ENCODE peak calls at places on chromosomes 16 and 17, in four cellular contexts. N, Q, V and P are unnamed samples.

GRCh38 chr17:82909322-82909904 is 69.6 kb upstream of the ZNF750 start:
- DNase-seq in N (no peak), Q (no peak), V (no peak), P (no peak)

GRCh38 chr16:75372236-75372856 is 61.0 kb downstream of the CFDP1 start:
- DNase-seq in N (no peak), Q (no peak), V (peak), P (no peak)

GRCh38 chr17:28335959-28336871 is 654 bp downstream of the TNFAIP1 start:
- DNase-seq in N (peak), Q (no peak), V (peak), P (peak)

GRCh38 chr17:17822189-17822978 is 14.4 kb downstream of the SREBF1 start:
- DNase-seq in N (no peak), Q (no peak), V (peak), P (no peak)

GRCh38 chr16:77816293-77816692 is 27.9 kb downstream of the VAT1L start:
- DNase-seq in N (no peak), Q (no peak), V (peak), P (no peak)

GRCh38 chr16:89193576-89194293 is 6.6 kb downstream of the SLC22A31 start:
- DNase-seq in N (no peak), Q (no peak), V (no peak), P (no peak)

GRCh38 chr16:79776243-79776884 is 175.8 kb upstream of the MAF start:
- DNase-seq in N (no peak), Q (no peak), V (peak), P (no peak)

GRCh38 chr16:11315499-11315898 is 29.8 kb upstream of the RMI2 start:
- DNase-seq in N (peak), Q (no peak), V (peak), P (no peak)

GRCh38 chr17:6677158-6677831 is 25.7 kb downstream of the C17orf100 start:
- DNase-seq in N (no peak), Q (no peak), V (peak), P (no peak)

GRCh38 chr17:36004604-36005003 is 3.3 kb upstream of the CCL15 start:
- DNase-seq in N (no peak), Q (no peak), V (no peak), P (no peak)

GRCh38 chr17:40915721-40916256 is 21.7 kb downstream of the KRT23 start:
- DNase-seq in N (peak), Q (peak), V (peak), P (no peak)

GRCh38 chr17:42288078-42288984 is at the start of gene STAT5A:
- DNase-seq in N (no peak), Q (no peak), V (peak), P (no peak)

GRCh38 chr16:35735403-35736251 is 2276.2 kb downstream of the TP53TG3F start:
- DNase-seq in N (no peak), Q (no peak), V (no peak), P (no peak)

GRCh38 chr16:9159839-9160550 is 68.6 kb downstream of the HAPSTR1 start:
- DNase-seq in N (peak), Q (peak), V (peak), P (peak)

GRCh38 chr17:70562137-70562536 is 392.8 kb downstream of the KCNJ2 start:
- DNase-seq in N (no peak), Q (no peak), V (no peak), P (no peak)

GRCh38 chr17:21191698-21192097 is 22.3 kb downstream of the TMEM11 start:
- DNase-seq in N (no peak), Q (no peak), V (no peak), P (no peak)

GRCh38 chr17:60970741-60971140 is 293.1 kb downstream of the BCAS3 start:
- DNase-seq in N (no peak), Q (no peak), V (no peak), P (no peak)

GRCh38 chr17:28718990-28719433 is 773 bp upstream of the RPL23A start:
- DNase-seq in N (no peak), Q (no peak), V (no peak), P (no peak)

GRCh38 chr16:58027341-58028167 is 2.0 kb downstream of the MMP15 start:
- DNase-seq in N (peak), Q (no peak), V (peak), P (no peak)

GRCh38 chr16:26795184-26795583 is 271.5 kb upstream of the C16orf82 start:
- DNase-seq in N (no peak), Q (no peak), V (no peak), P (no peak)

GRCh38 chr16:88531931-88532433 is 38.2 kb upstream of the ZC3H18 start:
- DNase-seq in N (no peak), Q (no peak), V (no peak), P (no peak)

GRCh38 chr16:30651124-30652004 is 604 bp downstream of the PRR14 start:
- DNase-seq in N (peak), Q (no peak), V (peak), P (no peak)

GRCh38 chr17:7314719-7315569 is at the start of gene GPS2:
- DNase-seq in N (peak), Q (no peak), V (peak), P (no peak)

GRCh38 chr17:38853292-38854219 is at the start of gene RPL23:
- DNase-seq in N (peak), Q (peak), V (peak), P (no peak)

GRCh38 chr17:38848939-38849563 is 4.5 kb downstream of the RPL23 start:
- DNase-seq in N (no peak), Q (no peak), V (no peak), P (no peak)

GRCh38 chr17:38852771-38853291 is 690 bp downstream of the RPL23 start:
- DNase-seq in N (no peak), Q (no peak), V (peak), P (no peak)

GRCh38 chr17:38850374-38850773 is 3.1 kb downstream of the RPL23 start:
- DNase-seq in N (no peak), Q (no peak), V (no peak), P (no peak)

DNA sequence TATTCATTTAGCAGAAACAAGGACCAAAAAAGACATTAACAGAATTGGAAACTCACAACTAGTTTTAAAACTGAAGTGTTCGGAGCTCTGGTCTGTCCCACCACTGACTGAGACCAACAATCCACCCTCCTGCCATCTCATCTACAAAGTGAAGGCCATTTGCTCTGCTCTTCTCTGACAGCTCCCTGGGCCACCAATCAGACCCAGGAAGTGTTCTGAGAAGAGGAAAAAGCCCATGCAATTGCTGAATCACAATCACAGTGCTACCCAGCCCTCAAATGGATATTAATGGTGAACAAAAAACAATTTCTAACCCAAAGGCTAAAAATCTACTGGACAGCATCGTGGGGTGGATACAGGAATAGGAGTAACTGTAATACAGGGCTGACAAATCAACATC is 2.1 kb downstream of the RPL23 start:
- DNase-seq in N (no peak), Q (no peak), V (peak), P (no peak)
- H3K4me3 ChIP-seq in N (peak), Q (peak), V (peak), P (peak)

GRCh38 chr17:73342057-73342522 is 30.3 kb upstream of the CDC42EP4 start:
- DNase-seq in N (peak), Q (peak), V (peak), P (no peak)
- TF ChIP-seq EZH2 in N (no peak), Q (no peak), V (no peak), P (no peak)

DNA sequence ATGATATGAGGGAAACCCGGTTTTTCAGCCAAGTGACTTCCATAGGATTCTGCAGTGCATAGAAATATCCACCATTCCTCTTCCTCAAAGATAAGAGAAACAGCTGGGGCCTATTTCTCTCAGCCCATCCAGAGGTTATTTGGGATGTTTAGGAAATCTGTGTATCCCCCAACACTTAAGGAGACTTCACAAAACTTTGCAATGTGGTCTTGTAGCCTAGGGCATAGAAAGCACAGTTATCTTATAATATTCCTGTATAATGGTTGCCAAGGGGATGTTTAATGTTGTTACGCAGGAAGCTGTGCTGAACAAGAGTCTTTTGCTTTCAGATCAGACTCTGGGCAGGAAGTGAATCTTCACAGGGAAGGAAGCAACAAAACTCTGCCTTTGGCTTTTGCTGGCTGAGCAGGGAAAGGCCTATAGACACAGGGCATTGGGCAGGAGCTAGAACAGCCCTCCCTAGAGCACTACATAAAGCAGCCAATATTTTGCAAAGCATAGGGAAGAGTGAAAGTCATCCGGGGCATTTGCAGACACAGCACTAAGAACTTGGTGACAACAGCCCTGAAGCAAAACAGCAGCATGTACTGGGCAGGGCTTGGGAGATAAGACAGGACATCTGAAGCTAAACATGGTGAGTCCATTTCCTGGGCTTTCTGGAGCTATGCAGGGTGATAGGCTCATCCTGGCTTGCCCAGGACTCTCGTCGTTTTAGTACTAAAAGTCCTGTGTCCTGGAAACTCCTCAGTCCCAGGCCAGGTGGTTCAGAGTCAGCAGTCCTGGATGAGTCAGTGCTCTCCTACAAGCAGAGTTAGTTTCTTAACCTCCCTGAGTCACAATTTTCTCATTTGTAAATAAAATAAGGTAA is 18.7 kb upstream of the BEAN1 start:
- DNase-seq in N (peak), Q (no peak), V (peak), P (peak)
- H3K9ac ChIP-seq in N (peak), Q (no peak), V (peak), P (peak)

GRCh38 chr16:47459603-47460002 is 1.3 kb downstream of the ITFG1 start:
- DNase-seq in N (no peak), Q (no peak), V (no peak), P (no peak)
- H3K4me3 ChIP-seq in N (peak), Q (peak), V (peak), P (peak)